ENCODE peak calls at places on chromosomes 11 and 22, in seven cellular contexts. K is left lung, H is thyroid gland, U is neuronal stem cell, L is A549, M is RWPE1, T is breast epithelium. A is an unnamed sample.

GRCh38 chr11:46322759-46323158 is 24.5 kb upstream of the DGKZ start:
- DNase-seq in K (no peak), U (no peak), H (no peak), L (no peak), M (no peak), T (no peak), A (no peak)

GRCh38 chr11:6319879-6320410 is 356 bp downstream of the CAVIN3 start:
- DNase-seq in T (peak), M (peak), L (peak), U (peak), H (peak), K (peak), A (no peak)

GRCh38 chr11:26780686-26781085 is 58.8 kb upstream of the SLC5A12 start:
- DNase-seq in M (no peak), L (no peak), H (no peak), T (no peak), U (no peak), K (no peak), A (no peak)

GRCh38 chr11:120500414-120500936 is 11.1 kb upstream of the GRIK4 start:
- DNase-seq in L (no peak), T (no peak), U (no peak), H (peak), K (peak), M (peak), A (no peak)

GRCh38 chr22:26986884-26987283 is 329.5 kb downstream of the MIAT start:
- DNase-seq in U (no peak), K (no peak), L (no peak), T (no peak), H (no peak), M (no peak), A (no peak)

GRCh38 chr11:86559311-86559945 is 113.0 kb downstream of the ME3 start:
- DNase-seq in M (peak), L (no peak), T (no peak), H (no peak), U (no peak), K (no peak), A (no peak)

GRCh38 chr11:134584706-134585445 is 172.8 kb upstream of the B3GAT1 start:
- DNase-seq in H (peak), M (no peak), U (no peak), K (no peak), T (no peak), L (no peak), A (no peak)

GRCh38 chr22:25114369-25115362 is 85.0 kb upstream of the CRYBB3 start:
- DNase-seq in M (no peak), H (no peak), U (no peak), K (no peak), T (no peak), L (no peak), A (no peak)

GRCh38 chr11:68983816-68984215 is 3.0 kb upstream of the MRGPRD start:
- DNase-seq in H (no peak), M (no peak), U (no peak), L (no peak), K (no peak), T (peak), A (no peak)

GRCh38 chr11:19561011-19561410 is 151.6 kb upstream of the NAV2 start:
- DNase-seq in L (no peak), K (no peak), T (no peak), M (no peak), U (no peak), H (no peak), A (no peak)

GRCh38 chr22:49899530-49899929 is 18.7 kb downstream of the ALG12 start:
- DNase-seq in U (no peak), K (no peak), M (no peak), L (no peak), H (no peak), T (no peak), A (no peak)

GRCh38 chr11:94770563-94771120 is 2.5 kb downstream of the AMOTL1 start:
- DNase-seq in H (no peak), U (no peak), K (no peak), T (no peak), M (no peak), L (no peak), A (no peak)
- H3K27ac ChIP-seq in H (no peak), U (no peak), K (peak), T (no peak), M (no peak), L (no peak), A (peak)

GRCh38 chr22:31629741-31630184 is 32.3 kb downstream of the PISD start:
- DNase-seq in T (no peak), K (peak), U (no peak), M (no peak), H (no peak), L (no peak), A (no peak)

GRCh38 chr22:31628362-31628761 is 33.7 kb downstream of the PISD start:
- DNase-seq in M (no peak), U (no peak), L (no peak), T (no peak), K (no peak), H (no peak), A (no peak)

GRCh38 chr22:31628969-31629723 is 32.9 kb downstream of the PISD start:
- DNase-seq in M (no peak), L (no peak), H (no peak), U (no peak), T (no peak), K (peak), A (no peak)

GRCh38 chr22:31630331-31631329 is 31.4 kb downstream of the PISD start:
- DNase-seq in M (peak), U (peak), K (peak), H (peak), L (peak), T (peak), A (no peak)

DNA sequence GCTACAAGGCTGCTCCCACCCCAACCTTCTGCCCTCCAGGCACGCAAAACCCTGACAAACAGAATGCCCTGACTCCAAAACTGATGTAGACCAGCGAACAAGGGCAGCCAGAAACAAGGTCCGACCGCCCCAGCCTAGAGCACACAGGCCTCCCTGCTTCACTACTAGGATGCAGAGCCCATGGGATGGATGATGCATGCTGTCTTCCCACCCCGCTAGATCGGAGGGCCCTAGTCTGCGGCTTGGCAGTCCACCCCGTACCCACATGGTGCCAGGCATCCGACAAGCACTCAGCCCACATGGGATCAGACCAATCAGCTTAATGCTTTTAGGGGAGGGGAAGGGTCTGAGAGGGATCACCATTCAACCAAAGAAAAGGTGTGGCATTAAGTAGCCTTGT is 30.6 kb downstream of the PISD start:
- DNase-seq in M (no peak), L (no peak), U (no peak), H (no peak), T (no peak), K (peak), A (no peak)
- H3K27ac ChIP-seq in M (peak), L (peak), U (no peak), H (peak), T (peak), K (peak), A (peak)

DNA sequence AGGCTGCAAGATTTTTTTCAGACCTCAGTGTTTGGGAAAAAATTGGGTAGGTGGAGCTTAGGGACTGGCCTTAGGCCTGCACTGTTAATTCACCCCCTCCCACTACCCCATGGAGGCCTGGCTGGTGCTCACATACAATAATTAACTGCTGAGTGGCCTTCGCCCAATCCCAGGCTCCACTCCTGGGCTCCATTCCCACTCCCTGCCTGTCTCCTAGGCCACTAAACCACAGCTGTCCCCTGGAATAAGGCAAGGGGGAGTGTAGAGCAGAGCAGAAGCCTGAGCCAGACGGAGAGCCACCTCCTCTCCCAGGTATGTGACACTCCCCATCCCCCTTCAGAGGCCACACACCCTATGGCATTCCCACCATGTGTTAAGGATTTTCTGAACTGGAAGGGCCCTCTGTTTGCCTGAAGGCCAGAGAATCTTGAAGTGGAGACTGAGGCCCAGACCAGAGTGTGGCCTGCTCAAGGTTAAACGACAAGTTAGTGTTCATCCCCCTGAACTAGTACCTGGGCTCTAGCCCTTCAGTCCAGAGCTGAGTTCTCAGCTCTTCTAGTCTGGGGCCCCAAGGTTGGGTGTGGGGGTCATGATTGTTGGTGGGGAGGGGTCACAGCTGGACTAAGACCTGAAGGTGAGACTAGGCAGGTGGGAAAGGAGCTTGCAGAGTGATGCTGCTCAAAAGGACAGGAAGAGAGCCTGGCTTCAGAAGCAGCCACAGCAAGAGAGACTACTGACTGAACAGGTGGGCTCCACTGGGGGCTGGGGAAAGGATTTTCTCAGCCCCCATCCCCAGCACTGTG is 2.3 kb upstream of the FOLR1 start:
- DNase-seq in K (no peak), U (no peak), M (no peak), L (no peak), H (no peak), T (no peak), A (no peak)
- H3K27ac ChIP-seq in K (peak), U (no peak), M (no peak), L (no peak), H (no peak), T (peak), A (no peak)

GRCh38 chr11:60780065-60780464 is 5.1 kb upstream of the MS4A10 start:
- DNase-seq in M (no peak), K (no peak), T (no peak), U (no peak), H (no peak), L (no peak), A (no peak)
- H3K27ac ChIP-seq in M (no peak), K (no peak), T (no peak), U (no peak), H (no peak), L (no peak), A (no peak)

A was measured in epithelial cell of prostate.